ENCODE peak calls at places on chromosomes 11 and 22, in ten cellular contexts. X is HepG2, D is ovary, N is transverse colon, A is suprapubic skin, H is tibial nerve, C is A549, P is K562, G is SK-N-SH, W is GM12878. M is an unnamed sample.

GRCh38 chr11:116984186-116984585 is 114.0 kb downstream of the SIK3 start:
- DNase-seq in X (peak; percentile 68), D (no peak), N (no peak), A (no peak), H (no peak), C (no peak), P (no peak), G (no peak), W (no peak), M (no peak)

GRCh38 chr11:65316979-65317786 is 2.5 kb downstream of the CDC42EP2 start:
- DNase-seq in X (peak; percentile 77), D (peak; percentile 78), N (peak; percentile 80), A (peak; percentile 87), H (peak; percentile 54), C (no peak), P (no peak), G (no peak), W (no peak), M (peak; percentile 95)

GRCh38 chr22:28462041-28462440 is 217.6 kb downstream of the TTC28 start:
- DNase-seq in X (no peak), D (no peak), N (no peak), A (no peak), H (no peak), C (no peak), P (no peak), G (no peak), W (no peak), M (no peak)

GRCh38 chr22:30575859-30576258 is 1.4 kb upstream of the GAL3ST1 start:
- DNase-seq in X (no peak), D (no peak), N (peak; percentile 30), A (no peak), H (no peak), C (no peak), P (no peak), G (no peak), W (no peak), M (no peak)

GRCh38 chr22:33299245-33299956 is 241.2 kb upstream of the SYN3 start:
- DNase-seq in X (no peak), D (no peak), N (no peak), A (no peak), H (no peak), C (no peak), P (no peak), G (no peak), W (peak; percentile 95), M (no peak)

GRCh38 chr11:33375688-33376311 is 118.6 kb downstream of the HIPK3 start:
- DNase-seq in X (no peak), D (no peak), N (no peak), A (no peak), H (no peak), C (peak; percentile 19), P (no peak), G (peak; percentile 82), W (no peak), M (no peak)

GRCh38 chr11:102318469-102318868 is 1.2 kb downstream of the BIRC3 start:
- DNase-seq in X (no peak), D (no peak), N (peak; percentile 30), A (no peak), H (no peak), C (peak; percentile 50), P (no peak), G (no peak), W (no peak), M (no peak)

GRCh38 chr22:45969414-45969799 is 7.6 kb downstream of the WNT7B start:
- DNase-seq in X (no peak), D (no peak), N (no peak), A (no peak), H (no peak), C (no peak), P (no peak), G (peak; percentile 57), W (no peak), M (no peak)

GRCh38 chr11:68574308-68574707 is 110.0 kb upstream of the GAL start:
- DNase-seq in X (no peak), D (no peak), N (no peak), A (no peak), H (no peak), C (no peak), P (no peak), G (no peak), W (no peak), M (no peak)
- TF ChIP-seq EP300 in X (no peak), D (no peak), N (no peak), A (no peak), H (no peak), C (no peak), P (no peak), G (no peak), W (no peak), M (no peak)

GRCh38 chr22:49668402-49668801 is 159.3 kb downstream of the BRD1 start:
- DNase-seq in X (no peak), D (peak; percentile 13), N (peak; percentile 4), A (peak; percentile 72), H (no peak), C (no peak), P (no peak), G (no peak), W (no peak), M (no peak)

GRCh38 chr22:49666146-49666809 is 161.4 kb downstream of the BRD1 start:
- DNase-seq in X (no peak), D (no peak), N (peak; percentile 2), A (peak; percentile 37), H (no peak), C (no peak), P (no peak), G (no peak), W (no peak), M (no peak)

GRCh38 chr22:49664891-49665290 is 162.8 kb downstream of the BRD1 start:
- DNase-seq in X (no peak), D (peak; percentile 6), N (no peak), A (peak; percentile 43), H (no peak), C (no peak), P (no peak), G (no peak), W (no peak), M (no peak)

GRCh38 chr22:49664371-49664881 is 163.2 kb downstream of the BRD1 start:
- DNase-seq in X (no peak), D (peak; percentile 7), N (no peak), A (peak; percentile 68), H (no peak), C (no peak), P (no peak), G (no peak), W (no peak), M (no peak)

DNA sequence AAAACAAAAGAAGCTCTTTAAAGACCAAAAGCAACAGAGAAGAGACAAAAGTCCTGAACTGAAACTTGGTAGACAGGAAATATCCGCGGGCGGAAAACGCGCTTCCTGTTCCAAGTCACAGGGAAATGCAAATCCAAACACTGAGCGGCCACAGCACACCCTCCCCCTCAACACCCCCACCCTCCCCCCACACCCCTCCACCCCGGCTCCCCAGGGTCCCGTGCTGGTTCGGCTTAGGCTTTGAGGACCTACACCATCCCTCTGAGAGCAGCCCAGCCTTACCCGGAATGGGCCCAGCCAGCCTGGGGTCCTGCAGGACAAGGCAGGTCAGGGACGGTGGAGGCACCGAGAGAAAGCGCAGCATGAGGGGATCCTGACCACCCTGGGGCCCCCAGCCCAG is 160.4 kb downstream of the BRD1 start:
- DNase-seq in X (no peak), D (peak; percentile 10), N (peak; percentile 22), A (peak; percentile 68), H (no peak), C (no peak), P (no peak), G (no peak), W (no peak), M (no peak)
- H3K4me1 ChIP-seq in X (no peaks in the 10 kb centered on the region), D (no peaks in the 10 kb centered on the region), N (peaks cover 3% of the 10 kb centered on the region), A (peaks cover 19% of the 10 kb centered on the region), H (peaks cover 21% of the 10 kb centered on the region), C (no peaks in the 10 kb centered on the region), P (peaks cover 5% of the 10 kb centered on the region), G (no peaks in the 10 kb centered on the region), W (no peaks in the 10 kb centered on the region), M (peaks cover 16% of the 10 kb centered on the region)

DNA sequence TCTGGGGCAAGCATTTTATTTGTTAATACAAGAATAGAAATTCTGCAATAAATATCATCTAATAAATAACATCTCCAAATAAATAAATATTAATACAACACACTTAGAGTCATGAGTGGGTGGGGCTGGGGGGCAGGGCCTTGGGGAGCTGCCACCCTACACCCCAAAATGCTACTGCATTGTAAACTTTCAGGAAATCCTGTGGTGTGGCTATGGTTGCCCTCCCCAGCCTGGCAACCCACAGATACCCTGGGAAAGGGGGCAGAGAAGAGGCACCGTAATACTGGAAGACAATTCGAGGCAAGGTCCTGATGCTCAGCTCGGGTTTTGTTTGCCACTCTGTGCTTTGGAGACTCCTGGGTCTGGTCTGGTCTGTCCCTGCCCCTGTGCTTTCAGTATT is 9.2 kb downstream of the CLCF1 start:
- DNase-seq in X (no peak), D (no peak), N (no peak), A (no peak), H (no peak), C (no peak), P (no peak), G (no peak), W (no peak), M (no peak)
- TF ChIP-seq EP300 in X (no peak), D (no peak), N (no peak), A (no peak), H (no peak), C (no peak), P (no peak), G (no peak), W (no peak), M (no peak)

DNA sequence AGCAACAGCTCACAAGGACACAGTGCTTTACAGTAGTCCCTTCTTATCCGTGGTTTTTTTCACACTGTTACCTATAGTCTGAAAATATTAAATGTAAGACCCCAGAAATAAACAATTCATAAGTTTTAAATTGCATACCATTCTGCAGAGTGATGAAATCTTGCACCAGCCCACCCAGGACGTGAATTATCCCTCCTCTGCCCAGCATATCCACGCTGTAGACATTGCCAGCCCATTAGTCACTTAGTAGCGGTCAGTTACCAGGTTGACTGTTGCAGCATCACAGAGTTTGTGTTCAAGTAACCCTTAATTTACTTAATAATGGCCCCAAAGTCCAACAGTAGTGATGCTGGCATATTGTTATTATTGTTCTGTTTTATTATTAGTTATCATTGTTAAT is 3.6 kb downstream of the CLTCL1 start:
- DNase-seq in X (no peak), D (no peak), N (no peak), A (no peak), H (no peak), C (no peak), P (no peak), G (no peak), W (no peak), M (peak; percentile 55)
- H3K4me1 ChIP-seq in X (peaks cover 24% of the 10 kb centered on the region), D (no peaks in the 10 kb centered on the region), N (peaks cover 18% of the 10 kb centered on the region), A (peaks cover 36% of the 10 kb centered on the region), H (peaks cover 38% of the 10 kb centered on the region), C (peaks cover 66% of the 10 kb centered on the region), P (peaks cover 22% of the 10 kb centered on the region), G (peaks cover 32% of the 10 kb centered on the region), W (peaks cover 9% of the 10 kb centered on the region), M (peaks cover 60% of the 10 kb centered on the region)